ENCODE peak calls at places on chromosomes 5 and 9, in four cellular contexts. H is MM.1S, W is NT2/D1, Y is fibroblast of lung. J is an unnamed sample.

GRCh38 chr9:31715250-31715649 is 669.2 kb upstream of the ACO1 start:
- DNase-seq in H (no peak), W (no peak), Y (no peak), J (no peak)

GRCh38 chr5:55172937-55173695 is at the start of gene CDC20B:
- DNase-seq in H (peak), W (peak), Y (peak), J (no peak)

GRCh38 chr5:54909911-54910870 is 75.2 kb downstream of the ESM1 start:
- DNase-seq in H (no peak), W (no peak), Y (peak), J (peak)

GRCh38 chr9:72539824-72540347 is 18.5 kb downstream of the TMC1 start:
- DNase-seq in H (no peak), W (no peak), Y (no peak), J (no peak)

GRCh38 chr5:6875376-6875775 is 162.1 kb downstream of the TENT4A start:
- DNase-seq in H (no peak), W (no peak), Y (no peak), J (no peak)

GRCh38 chr5:140342287-140342686 is 4.1 kb downstream of the HBEGF start:
- DNase-seq in H (peak), W (no peak), Y (no peak), J (no peak)

GRCh38 chr5:154267516-154267915 is 77.0 kb downstream of the GALNT10 start:
- DNase-seq in H (no peak), W (no peak), Y (no peak), J (no peak)

GRCh38 chr5:118752992-118753391 is 235.4 kb downstream of the DTWD2 start:
- DNase-seq in H (no peak), W (no peak), Y (no peak), J (no peak)

GRCh38 chr5:21219255-21219654 is 1231.3 kb upstream of the CDH18 start:
- DNase-seq in H (no peak), W (no peak), Y (no peak), J (no peak)

GRCh38 chr9:99819484-99820329 is 2.0 kb upstream of the NR4A3 start:
- DNase-seq in H (peak), W (peak), Y (peak), J (peak)

GRCh38 chr9:127525426-127526188 is 74.3 kb downstream of the LRSAM1 start:
- DNase-seq in H (peak), W (no peak), Y (peak), J (no peak)

GRCh38 chr5:58406394-58406793 is 53.5 kb downstream of the PLK2 start:
- DNase-seq in H (no peak), W (no peak), Y (no peak), J (no peak)

GRCh38 chr9:95808001-95808400 is 67.5 kb upstream of the ERCC6L2 start:
- DNase-seq in H (no peak), W (no peak), Y (peak), J (no peak)

GRCh38 chr5:157203417-157203816 is 22.8 kb downstream of the ITK start:
- DNase-seq in H (no peak), W (no peak), Y (no peak), J (no peak)

GRCh38 chr9:126334626-126335621 is 8.3 kb downstream of the MVB12B start:
- DNase-seq in H (no peak), W (no peak), Y (no peak), J (no peak)

GRCh38 chr5:19988447-19988846 is 447 bp upstream of the CDH18 start:
- DNase-seq in H (no peak), W (no peak), Y (no peak), J (no peak)

GRCh38 chr5:97073420-97073819 is 69.0 kb downstream of the LIX1 start:
- DNase-seq in H (no peak), W (no peak), Y (no peak), J (no peak)

GRCh38 chr9:17018540-17019196 is 116.2 kb upstream of the CNTLN start:
- DNase-seq in H (peak), W (no peak), Y (no peak), J (no peak)

GRCh38 chr9:98317134-98317857 is 61.8 kb upstream of the TBC1D2 start:
- DNase-seq in H (no peak), W (no peak), Y (peak), J (peak)

GRCh38 chr5:62134811-62135210 is 171.2 kb upstream of the KIF2A start:
- DNase-seq in H (no peak), W (no peak), Y (no peak), J (no peak)

GRCh38 chr9:133130721-133131244 is 9.7 kb upstream of the RALGDS start:
- DNase-seq in H (no peak), W (no peak), Y (no peak), J (no peak)

GRCh38 chr5:159943331-159943730 is 27.0 kb downstream of the ADRA1B start:
- DNase-seq in H (no peak), W (no peak), Y (no peak), J (no peak)

GRCh38 chr9:86788456-86788855 is 158.8 kb downstream of the GAS1 start:
- DNase-seq in H (no peak), W (no peak), Y (peak), J (no peak)

GRCh38 chr5:106140101-106140500 is 1530.6 kb downstream of the EFNA5 start:
- DNase-seq in H (no peak), W (no peak), Y (no peak), J (no peak)

GRCh38 chr5:179222246-179223017 is 122.8 kb downstream of the ADAMTS2 start:
- DNase-seq in H (no peak), W (no peak), Y (no peak), J (no peak)

GRCh38 chr9:81833563-81834345 is 94.5 kb upstream of the SPATA31D4 start:
- DNase-seq in H (no peak), W (no peak), Y (peak), J (no peak)

GRCh38 chr5:34474573-34475021 is 181.5 kb upstream of the RAI14 start:
- DNase-seq in H (peak), W (peak), Y (peak), J (peak)

GRCh38 chr5:171207256-171207866 is 101.7 kb upstream of the TLX3 start:
- DNase-seq in H (peak), W (peak), Y (peak), J (peak)

GRCh38 chr9:98316445-98317133 is 61.1 kb upstream of the TBC1D2 start:
- DNase-seq in H (no peak), W (no peak), Y (no peak), J (no peak)

GRCh38 chr9:113542741-113543140 is 79.2 kb downstream of the RGS3 start:
- DNase-seq in H (no peak), W (no peak), Y (no peak), J (no peak)

GRCh38 chr5:165783024-165783423 is 2277.6 kb downstream of the MAT2B start:
- DNase-seq in H (no peak), W (no peak), Y (no peak), J (no peak)

GRCh38 chr5:38892363-38892762 is 46.6 kb downstream of the OSMR start:
- DNase-seq in H (no peak), W (no peak), Y (no peak), J (no peak)

GRCh38 chr5:2748180-2748840 is 3.2 kb downstream of the IRX2 start:
- DNase-seq in H (no peak), W (no peak), Y (no peak), J (no peak)

GRCh38 chr5:142717582-142718215 is 31.8 kb upstream of the FGF1 start:
- DNase-seq in H (peak), W (no peak), Y (peak), J (no peak)

GRCh38 chr5:58412932-58413331 is 47.0 kb downstream of the PLK2 start:
- DNase-seq in H (no peak), W (no peak), Y (no peak), J (no peak)

GRCh38 chr5:6718161-6718681 is 5.0 kb downstream of the TENT4A start:
- DNase-seq in H (no peak), W (no peak), Y (no peak), J (no peak)

GRCh38 chr9:115170674-115171073 is 52.7 kb upstream of the TNC start:
- DNase-seq in H (no peak), W (no peak), Y (peak), J (no peak)

GRCh38 chr9:111939322-111939721 is 42.7 kb downstream of the UGCG start:
- DNase-seq in H (no peak), W (no peak), Y (no peak), J (no peak)

GRCh38 chr9:111937781-111938426 is 41.3 kb downstream of the UGCG start:
- DNase-seq in H (no peak), W (no peak), Y (peak), J (no peak)

GRCh38 chr9:111937301-111937700 is 40.7 kb downstream of the UGCG start:
- DNase-seq in H (no peak), W (no peak), Y (no peak), J (no peak)

GRCh38 chr9:111936391-111936790 is 39.8 kb downstream of the UGCG start:
- DNase-seq in H (no peak), W (no peak), Y (no peak), J (no peak)

GRCh38 chr9:111938427-111938800 is 41.8 kb downstream of the UGCG start:
- DNase-seq in H (no peak), W (no peak), Y (no peak), J (no peak)
- H3K4me3 ChIP-seq in H (no peak), W (no peak), Y (no peak), J (no peak)

GRCh38 chr9:9631302-9631701 is 981.5 kb downstream of the PTPRD start:
- DNase-seq in H (peak), W (peak), Y (no peak), J (no peak)
- H3K4me3 ChIP-seq in H (peak), W (no peak), Y (no peak), J (no peak)

DNA sequence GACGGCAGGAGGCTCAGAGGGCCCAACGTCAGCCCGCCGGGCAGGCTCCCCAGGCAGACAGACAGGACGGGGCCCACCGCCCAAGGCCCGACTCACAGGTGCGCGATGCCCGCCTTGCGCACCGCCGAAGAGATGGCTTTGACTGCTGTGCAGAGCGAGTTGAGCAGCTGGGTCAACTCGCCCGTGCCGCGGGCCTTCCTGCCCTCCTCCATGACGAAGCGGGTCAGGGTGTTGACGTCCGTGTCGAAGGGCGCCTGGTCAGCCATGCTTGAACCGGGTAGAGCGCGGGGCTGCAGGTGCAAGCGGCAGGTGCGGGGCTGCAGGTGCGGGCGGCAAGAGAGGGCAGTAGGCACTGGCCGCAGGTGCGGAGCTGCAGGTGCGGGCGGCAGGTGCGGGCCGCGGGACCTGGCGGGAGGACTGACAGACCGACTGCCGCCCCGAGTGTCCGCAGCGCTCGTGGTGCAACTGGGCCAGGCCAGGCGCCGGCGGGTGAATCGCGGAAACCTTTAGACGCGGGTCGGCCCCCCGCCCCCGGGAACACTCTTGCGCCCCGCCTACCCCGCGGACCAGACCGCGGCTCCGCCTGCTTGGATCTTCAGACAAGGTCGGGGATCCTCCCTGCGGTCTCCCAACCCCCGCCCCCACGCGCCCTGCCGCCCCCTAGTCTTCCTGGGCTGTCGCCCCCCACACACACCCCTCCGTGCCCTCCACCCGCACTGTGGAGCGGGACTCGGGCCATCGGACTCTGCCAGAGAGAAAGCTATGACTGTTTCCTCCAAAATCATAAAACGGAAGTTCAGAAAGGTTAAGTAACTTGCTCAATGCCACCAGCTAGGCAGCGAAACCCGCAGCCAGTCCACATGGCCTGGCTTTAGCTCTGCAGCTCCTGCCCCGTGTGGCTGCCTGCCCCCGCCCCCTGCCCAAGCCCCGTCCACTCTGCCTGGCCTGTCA is at the start of gene FBP1:
- DNase-seq in H (peak), W (no peak), Y (peak), J (no peak)
- H3K4me3 ChIP-seq in H (peak), W (peak), Y (peak), J (peak)

GRCh38 chr5:75047356-75047755 is 5.0 kb downstream of the GCNT4 start:
- DNase-seq in H (no peak), W (no peak), Y (no peak), J (no peak)

GRCh38 chr5:75048457-75048953 is 3.9 kb downstream of the GCNT4 start:
- DNase-seq in H (peak), W (no peak), Y (no peak), J (peak)

GRCh38 chr5:75051217-75051751 is 1.1 kb downstream of the GCNT4 start:
- DNase-seq in H (no peak), W (no peak), Y (no peak), J (no peak)

GRCh38 chr5:75050415-75050814 is 1.9 kb downstream of the GCNT4 start:
- DNase-seq in H (no peak), W (no peak), Y (peak), J (no peak)

GRCh38 chr5:75049581-75050274 is 2.6 kb downstream of the GCNT4 start:
- DNase-seq in H (peak), W (peak), Y (peak), J (no peak)
- H3K4me3 ChIP-seq in H (peak), W (no peak), Y (no peak), J (no peak)

DNA sequence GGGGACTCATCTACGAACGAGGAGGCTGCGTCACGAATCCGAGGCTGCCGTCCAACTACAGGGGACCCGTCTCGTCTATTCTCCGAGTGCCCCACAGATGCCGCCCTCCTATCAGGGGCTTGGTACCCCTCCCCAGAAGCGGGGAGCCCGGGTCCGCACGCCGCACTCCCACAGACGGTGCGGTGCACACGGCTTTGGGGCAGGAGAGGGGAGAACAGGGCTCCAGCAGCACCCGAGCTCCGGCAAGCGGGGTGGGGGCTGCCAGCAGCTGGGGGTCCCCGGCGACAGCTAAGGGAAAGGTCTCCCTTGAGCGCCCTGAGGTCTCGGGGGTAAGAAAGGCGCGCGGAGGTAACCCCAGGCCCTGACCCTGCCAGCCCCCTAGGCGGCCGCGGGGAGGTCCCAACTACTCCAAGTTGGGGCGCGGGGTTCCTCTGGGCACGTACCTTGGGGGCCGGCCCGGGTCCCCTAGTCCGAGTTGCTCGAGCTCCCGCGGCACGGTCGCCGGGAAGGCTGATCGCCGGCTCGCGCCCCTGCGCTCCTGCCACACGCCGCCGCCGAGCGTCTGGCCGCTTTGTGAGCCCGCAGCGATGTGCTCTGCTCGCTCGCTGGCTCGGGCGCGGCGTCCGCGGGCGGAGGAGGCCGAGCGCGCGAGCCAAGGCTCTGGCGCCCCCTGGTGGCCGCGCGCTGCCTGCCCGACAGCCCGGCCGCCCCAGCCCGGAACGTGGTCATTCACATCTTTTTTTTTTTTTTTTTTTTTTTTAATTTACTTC is at the start of gene SPOCK1:
- DNase-seq in H (peak), W (peak), Y (peak), J (peak)
- H3K4me3 ChIP-seq in H (peak), W (peak), Y (peak), J (peak)